ENCODE peak calls at places on chromosomes 7 and 10, in four cellular contexts. One of them, this sample, is unnamed.

GRCh38 chr10:84344560-84344959 is 16.2 kb downstream of the CCSER2 start:
- DNase-seq in stomach: no peak
- DNase-seq in K562: no peak
- DNase-seq in CD4-positive, CD25-positive, alpha-beta regulatory T cell: no peak
- DNase-seq in this sample: no peak

GRCh38 chr7:2926898-2927405 is 82.8 kb upstream of the GNA12 start:
- DNase-seq in stomach: no peak
- DNase-seq in CD4-positive, CD25-positive, alpha-beta regulatory T cell: no peak
- DNase-seq in K562: no peak
- DNase-seq in this sample: no peak

GRCh38 chr7:116736927-116737715 is 65.1 kb downstream of the MET start:
- DNase-seq in K562: no peak
- DNase-seq in CD4-positive, CD25-positive, alpha-beta regulatory T cell: no peak
- DNase-seq in stomach: no peak
- DNase-seq in this sample: peak; percentile 42

GRCh38 chr7:101598422-101598957 is 30.6 kb downstream of the MYL10 start:
- DNase-seq in K562: no peak
- DNase-seq in CD4-positive, CD25-positive, alpha-beta regulatory T cell: no peak
- DNase-seq in stomach: peak; percentile 95
- DNase-seq in this sample: peak; percentile 86

GRCh38 chr7:44567884-44568283 is 5.8 kb downstream of the DDX56 start:
- DNase-seq in CD4-positive, CD25-positive, alpha-beta regulatory T cell: no peak
- DNase-seq in K562: no peak
- DNase-seq in stomach: no peak
- DNase-seq in this sample: no peak

GRCh38 chr10:55509168-55509567 is 708.1 kb upstream of the PCDH15 start:
- DNase-seq in K562: no peak
- DNase-seq in stomach: no peak
- DNase-seq in CD4-positive, CD25-positive, alpha-beta regulatory T cell: no peak
- DNase-seq in this sample: no peak

GRCh38 chr7:116354171-116354545 is 143.8 kb downstream of the TES start:
- DNase-seq in K562: no peak
- DNase-seq in stomach: peak; percentile 66
- DNase-seq in CD4-positive, CD25-positive, alpha-beta regulatory T cell: no peak
- DNase-seq in this sample: peak; percentile 37

GRCh38 chr7:118109607-118110006 is 74.4 kb upstream of the LSM8 start:
- DNase-seq in K562: no peak
- DNase-seq in CD4-positive, CD25-positive, alpha-beta regulatory T cell: no peak
- DNase-seq in stomach: no peak
- DNase-seq in this sample: no peak

GRCh38 chr10:99977916-99978315 is 31.8 kb downstream of the DNMBP start:
- DNase-seq in CD4-positive, CD25-positive, alpha-beta regulatory T cell: no peak
- DNase-seq in stomach: no peak
- DNase-seq in K562: no peak
- DNase-seq in this sample: no peak

GRCh38 chr7:52959336-52959735 is 76.1 kb upstream of the POM121L12 start:
- DNase-seq in CD4-positive, CD25-positive, alpha-beta regulatory T cell: no peak
- DNase-seq in stomach: no peak
- DNase-seq in K562: no peak
- DNase-seq in this sample: no peak

DNA sequence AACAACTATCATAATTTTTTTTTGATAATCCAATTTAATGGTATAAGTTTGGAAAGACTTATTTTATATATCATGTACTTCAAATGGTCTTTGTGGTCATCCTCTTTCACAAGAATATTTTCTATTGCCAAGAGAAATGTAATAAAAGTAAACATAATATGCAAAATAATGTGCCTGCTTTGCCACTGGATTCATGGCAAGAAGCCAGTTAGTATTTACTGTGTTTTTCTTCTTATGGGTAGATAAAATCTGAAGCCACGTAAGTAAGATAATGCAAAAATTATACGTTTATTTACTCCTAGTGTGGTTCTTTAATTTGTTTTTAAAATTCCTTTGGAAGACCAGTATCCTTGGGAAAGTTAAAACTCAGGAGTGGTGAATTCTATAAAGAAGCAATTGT is 258.5 kb downstream of the ARL4A start:
- DNase-seq in K562: no peak
- DNase-seq in CD4-positive, CD25-positive, alpha-beta regulatory T cell: no peak
- DNase-seq in stomach: no peak
- DNase-seq in this sample: no peak
- H3K27ac ChIP-seq in K562: no peak overlapping the region
- H3K27ac ChIP-seq in CD4-positive, CD25-positive, alpha-beta regulatory T cell: no peak overlapping the region
- H3K27ac ChIP-seq in stomach: no peak overlapping the region
- H3K27ac ChIP-seq in this sample: no peak overlapping the region

GRCh38 chr10:114849674-114850073 is 28.1 kb downstream of the FHIP2A start:
- DNase-seq in CD4-positive, CD25-positive, alpha-beta regulatory T cell: no peak
- DNase-seq in K562: no peak
- DNase-seq in stomach: no peak
- DNase-seq in this sample: no peak
- H3K36me3 ChIP-seq in CD4-positive, CD25-positive, alpha-beta regulatory T cell: peaks cover 90% of the 10 kb centered on the region
- H3K36me3 ChIP-seq in K562: peaks cover 36% of the 10 kb centered on the region
- H3K36me3 ChIP-seq in stomach: peaks cover 98% of the 10 kb centered on the region
- H3K36me3 ChIP-seq in this sample: peaks cover 20% of the 10 kb centered on the region

GRCh38 chr10:67004690-67005089 is 78.9 kb downstream of the LRRTM3 start:
- DNase-seq in CD4-positive, CD25-positive, alpha-beta regulatory T cell: no peak
- DNase-seq in stomach: no peak
- DNase-seq in K562: no peak
- DNase-seq in this sample: no peak
- H3K27ac ChIP-seq in CD4-positive, CD25-positive, alpha-beta regulatory T cell: no peak overlapping the region
- H3K27ac ChIP-seq in stomach: no peak overlapping the region
- H3K27ac ChIP-seq in K562: no peak overlapping the region
- H3K27ac ChIP-seq in this sample: no peak overlapping the region

GRCh38 chr10:43390791-43391190 is 18.2 kb downstream of the HNRNPF start:
- DNase-seq in CD4-positive, CD25-positive, alpha-beta regulatory T cell: no peak
- DNase-seq in stomach: no peak
- DNase-seq in K562: no peak
- DNase-seq in this sample: no peak
- H3K36me3 ChIP-seq in CD4-positive, CD25-positive, alpha-beta regulatory T cell: peaks cover 89% of the 10 kb centered on the region
- H3K36me3 ChIP-seq in stomach: peaks cover 94% of the 10 kb centered on the region
- H3K36me3 ChIP-seq in K562: peaks cover 100% of the 10 kb centered on the region
- H3K36me3 ChIP-seq in this sample: peaks cover 32% of the 10 kb centered on the region

DNA sequence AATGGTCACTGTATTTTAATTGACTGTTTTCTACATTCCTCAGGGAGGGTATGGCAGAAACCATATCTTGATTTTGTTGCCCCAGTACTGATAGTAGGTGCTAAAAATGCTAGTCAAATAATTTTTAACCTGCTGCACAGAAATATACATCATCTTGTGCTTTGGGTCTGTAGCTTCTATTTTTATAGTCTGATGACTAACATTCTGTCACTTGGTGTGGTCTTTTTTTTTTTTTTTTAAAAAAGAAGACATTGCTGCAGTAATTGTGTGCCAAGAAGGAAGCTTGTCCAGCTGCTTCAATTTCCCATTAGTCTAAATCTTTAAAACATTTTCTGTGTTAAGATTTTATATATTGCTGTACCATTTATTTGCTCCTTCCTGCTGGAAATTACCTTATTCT is 83.6 kb downstream of the ICA1 start:
- DNase-seq in CD4-positive, CD25-positive, alpha-beta regulatory T cell: no peak
- DNase-seq in K562: no peak
- DNase-seq in stomach: no peak
- DNase-seq in this sample: no peak
- H3K27ac ChIP-seq in CD4-positive, CD25-positive, alpha-beta regulatory T cell: peak overlapping the region; percentile 84
- H3K27ac ChIP-seq in K562: no peak overlapping the region
- H3K27ac ChIP-seq in stomach: no peak overlapping the region
- H3K27ac ChIP-seq in this sample: no peak overlapping the region

GRCh38 chr7:159076340-159076739 is 68.3 kb downstream of the VIPR2 start:
- DNase-seq in stomach: no peak
- DNase-seq in K562: no peak
- DNase-seq in CD4-positive, CD25-positive, alpha-beta regulatory T cell: no peak
- DNase-seq in this sample: no peak
- H3K36me3 ChIP-seq in stomach: no peaks in the 10 kb centered on the region
- H3K36me3 ChIP-seq in K562: no peaks in the 10 kb centered on the region
- H3K36me3 ChIP-seq in CD4-positive, CD25-positive, alpha-beta regulatory T cell: no peaks in the 10 kb centered on the region
- H3K36me3 ChIP-seq in this sample: no peaks in the 10 kb centered on the region

DNA sequence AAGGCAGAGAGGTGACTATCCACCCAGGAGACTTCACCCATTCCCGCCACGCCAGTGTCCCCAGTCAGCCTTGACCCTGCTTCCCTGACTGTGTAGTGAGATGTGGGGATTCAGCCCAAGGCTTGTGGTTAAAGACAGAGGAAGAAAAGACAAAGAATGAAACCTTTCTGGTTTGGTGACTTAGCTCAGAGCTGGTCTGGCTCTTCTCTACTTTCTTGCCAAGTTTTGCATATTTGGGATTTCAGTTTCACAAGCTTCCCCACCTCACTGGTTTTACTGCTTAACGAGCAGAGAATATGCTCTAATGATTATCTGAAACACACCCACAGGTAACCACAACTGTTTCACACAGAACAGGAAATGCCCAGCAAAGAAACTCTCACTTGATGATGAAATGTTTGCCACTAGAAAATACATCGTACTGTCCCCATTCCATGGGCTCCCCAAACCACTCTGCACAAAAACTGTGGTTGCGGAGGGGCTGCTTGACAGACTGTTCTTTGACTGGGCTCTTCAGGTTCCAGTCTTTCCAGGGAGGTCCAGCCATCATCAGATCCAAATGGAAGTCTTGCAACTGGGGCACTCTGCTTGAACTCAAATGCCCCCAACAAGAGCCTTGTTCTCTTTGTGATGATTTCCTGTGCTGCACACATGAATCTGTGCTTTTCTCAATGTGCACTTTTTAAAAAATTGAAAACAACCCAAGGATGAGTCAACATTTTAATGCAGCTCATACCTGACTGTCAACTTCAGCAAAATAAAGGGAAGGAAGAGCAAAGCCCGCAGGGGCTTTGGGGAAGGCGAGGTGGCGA is 95.5 kb downstream of the CTBP2 start:
- DNase-seq in CD4-positive, CD25-positive, alpha-beta regulatory T cell: no peak
- DNase-seq in K562: no peak
- DNase-seq in stomach: no peak
- DNase-seq in this sample: no peak
- H3K27ac ChIP-seq in CD4-positive, CD25-positive, alpha-beta regulatory T cell: no peak overlapping the region
- H3K27ac ChIP-seq in K562: no peak overlapping the region
- H3K27ac ChIP-seq in stomach: peak overlapping the region; percentile 68
- H3K27ac ChIP-seq in this sample: no peak overlapping the region

DNA sequence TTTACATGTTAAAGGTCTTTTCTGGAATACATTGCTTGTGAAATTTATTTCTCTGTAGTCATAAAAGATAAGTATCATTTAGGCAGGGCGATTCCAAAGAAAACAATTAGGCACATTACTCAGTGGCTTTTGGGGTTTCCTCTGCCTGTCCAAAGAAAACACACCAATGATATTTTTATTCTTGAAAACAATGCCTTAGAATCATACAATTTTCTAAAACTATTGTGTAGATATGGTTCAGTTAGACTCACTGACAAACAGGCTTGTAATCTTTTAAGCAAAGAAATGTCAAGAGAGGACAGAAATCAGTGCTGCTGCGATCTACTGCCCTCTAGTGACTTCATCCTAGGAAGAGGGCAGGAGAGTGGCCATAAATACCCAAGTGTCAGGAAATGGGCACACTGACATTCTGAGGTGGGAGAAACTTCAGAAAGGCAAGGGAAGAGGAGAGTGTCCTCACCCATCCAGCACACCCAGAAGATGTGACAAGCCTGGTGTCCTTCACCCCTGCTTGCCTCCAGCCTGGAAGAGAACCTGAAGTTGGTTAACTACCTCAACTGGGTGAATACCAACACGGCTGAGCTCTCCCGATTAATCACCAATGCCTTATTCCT is 120.5 kb downstream of the GALNT11 start:
- DNase-seq in CD4-positive, CD25-positive, alpha-beta regulatory T cell: no peak
- DNase-seq in K562: no peak
- DNase-seq in stomach: no peak
- DNase-seq in this sample: no peak
- H3K36me3 ChIP-seq in CD4-positive, CD25-positive, alpha-beta regulatory T cell: peaks cover 49% of the 10 kb centered on the region
- H3K36me3 ChIP-seq in K562: peaks cover 96% of the 10 kb centered on the region
- H3K36me3 ChIP-seq in stomach: peaks cover 100% of the 10 kb centered on the region
- H3K36me3 ChIP-seq in this sample: peaks cover 24% of the 10 kb centered on the region

DNA sequence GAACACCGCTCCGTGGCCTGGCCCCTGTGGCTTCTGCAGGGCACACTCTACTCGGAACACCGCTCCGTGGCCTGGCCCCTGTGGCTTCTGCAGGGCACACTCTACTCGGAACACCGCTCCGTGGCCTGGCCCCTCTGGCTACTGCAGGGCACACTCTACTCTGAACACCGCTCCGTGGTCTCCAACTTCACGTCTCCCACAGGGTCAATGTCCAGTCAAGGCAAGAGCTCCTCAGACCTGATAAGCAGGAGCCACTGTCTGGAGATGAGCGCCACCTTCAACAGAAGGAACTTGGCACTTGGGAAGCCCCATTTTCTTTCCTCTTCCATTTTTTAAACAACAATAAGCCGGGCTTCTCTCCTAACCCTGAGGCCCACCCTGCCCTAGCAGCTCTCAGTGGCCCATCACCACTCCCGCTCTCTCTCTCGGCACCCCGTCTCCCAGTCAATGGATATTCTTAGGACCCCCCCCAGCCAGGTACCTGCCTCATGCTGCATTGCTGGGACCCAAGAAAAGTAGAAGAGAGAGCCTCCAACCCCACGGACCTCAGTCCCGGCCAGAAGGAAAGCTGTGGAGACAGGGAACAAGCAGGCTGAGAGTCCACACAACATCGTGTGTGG is 56.3 kb downstream of the PRKAG2 start:
- DNase-seq in stomach: no peak
- DNase-seq in K562: no peak
- DNase-seq in CD4-positive, CD25-positive, alpha-beta regulatory T cell: no peak
- DNase-seq in this sample: no peak
- H3K27ac ChIP-seq in stomach: peak overlapping the region; percentile 68
- H3K27ac ChIP-seq in K562: no peak overlapping the region
- H3K27ac ChIP-seq in CD4-positive, CD25-positive, alpha-beta regulatory T cell: no peak overlapping the region
- H3K27ac ChIP-seq in this sample: no peak overlapping the region

GRCh38 chr10:79128923-79129305 is 60.1 kb downstream of the ZMIZ1 start:
- DNase-seq in stomach: no peak
- DNase-seq in CD4-positive, CD25-positive, alpha-beta regulatory T cell: no peak
- DNase-seq in K562: no peak
- DNase-seq in this sample: no peak

GRCh38 chr10:79129361-79129997 is 60.7 kb downstream of the ZMIZ1 start:
- DNase-seq in CD4-positive, CD25-positive, alpha-beta regulatory T cell: no peak
- DNase-seq in K562: peak; percentile 67
- DNase-seq in stomach: no peak
- DNase-seq in this sample: no peak

GRCh38 chr10:79131730-79132644 is 63.2 kb downstream of the ZMIZ1 start:
- DNase-seq in stomach: no peak
- DNase-seq in K562: no peak
- DNase-seq in CD4-positive, CD25-positive, alpha-beta regulatory T cell: no peak
- DNase-seq in this sample: no peak

GRCh38 chr10:79130846-79131245 is 62.1 kb downstream of the ZMIZ1 start:
- DNase-seq in CD4-positive, CD25-positive, alpha-beta regulatory T cell: no peak
- DNase-seq in stomach: no peak
- DNase-seq in K562: no peak
- DNase-seq in this sample: no peak

DNA sequence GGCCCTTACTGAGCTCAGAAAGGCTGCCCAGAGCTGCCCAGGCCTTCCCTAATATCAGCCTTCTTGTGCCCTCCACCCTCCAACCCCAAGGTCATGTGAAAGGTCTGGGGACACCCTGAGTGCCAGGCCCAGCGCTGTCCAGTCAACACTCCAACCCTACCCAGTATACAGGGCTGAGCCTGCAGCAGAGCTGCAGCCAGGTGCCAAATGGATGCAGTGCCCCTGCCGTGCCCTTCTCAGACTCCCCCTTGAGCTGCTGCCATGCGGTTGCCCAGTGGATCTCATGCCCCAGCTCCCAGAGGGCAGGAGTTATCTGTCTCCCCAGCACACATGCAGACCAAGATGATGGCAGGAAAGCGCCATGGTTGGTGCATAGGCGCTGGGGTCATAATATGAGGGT is 61.5 kb downstream of the ZMIZ1 start:
- DNase-seq in stomach: no peak
- DNase-seq in CD4-positive, CD25-positive, alpha-beta regulatory T cell: no peak
- DNase-seq in K562: no peak
- DNase-seq in this sample: no peak
- H3K36me3 ChIP-seq in stomach: peaks cover 29% of the 10 kb centered on the region
- H3K36me3 ChIP-seq in CD4-positive, CD25-positive, alpha-beta regulatory T cell: no peaks in the 10 kb centered on the region
- H3K36me3 ChIP-seq in K562: peaks cover 28% of the 10 kb centered on the region
- H3K36me3 ChIP-seq in this sample: peaks cover 21% of the 10 kb centered on the region